ENCODE peak calls at places on chromosomes 1 and 21, in nine cellular contexts. Y is upper lobe of right lung, L is IMR-90, G is GM23248, T is neural progenitor cell, V is right atrium auricular region, C is right cardiac atrium, Q is psoas muscle, I is endothelial cell of umbilical vein. O is an unnamed sample.

GRCh38 chr1:42962641-42963377 is 4.1 kb upstream of the SLC2A1 start:
- DNase-seq in Y (no peak), L (peak; percentile 73), G (peak; percentile 67), T (peak; percentile 84), V (no peak), C (peak; percentile 70), Q (no peak), I (no peak), O (no peak)

GRCh38 chr1:35935436-35935835 is 4.5 kb downstream of the AGO3 start:
- DNase-seq in Y (no peak), L (peak; percentile 78), G (peak; percentile 12), T (no peak), V (no peak), C (no peak), Q (no peak), I (peak; percentile 71), O (peak; percentile 91)

GRCh38 chr1:58763214-58763613 is 20.6 kb downstream of the JUN start:
- DNase-seq in Y (no peak), L (peak; percentile 87), G (peak; percentile 68), T (no peak), V (no peak), C (no peak), Q (no peak), I (peak; percentile 83), O (peak; percentile 44)

GRCh38 chr1:42676534-42677087 is 5.6 kb upstream of the YBX1 start:
- DNase-seq in Y (no peak), L (no peak), G (no peak), T (no peak), V (no peak), C (peak; percentile 56), Q (no peak), I (no peak), O (no peak)

GRCh38 chr1:248881261-248881660 is 22.4 kb upstream of the ZNF692 start:
- DNase-seq in Y (no peak), L (no peak), G (no peak), T (no peak), V (no peak), C (no peak), Q (no peak), I (no peak), O (no peak)

GRCh38 chr1:204459706-204460105 is 34.9 kb downstream of the PIK3C2B start:
- DNase-seq in Y (no peak), L (no peak), G (no peak), T (no peak), V (no peak), C (no peak), Q (no peak), I (no peak), O (no peak)

GRCh38 chr1:234427950-234428646 is 50.9 kb downstream of the TARBP1 start:
- DNase-seq in Y (no peak), L (no peak), G (no peak), T (no peak), V (no peak), C (no peak), Q (no peak), I (peak; percentile 31), O (no peak)

GRCh38 chr1:67683736-67684525 is 1.1 kb upstream of the GADD45A start:
- DNase-seq in Y (no peak), L (peak; percentile 79), G (peak; percentile 76), T (no peak), V (no peak), C (peak; percentile 35), Q (no peak), I (peak; percentile 69), O (peak; percentile 54)

GRCh38 chr21:44709426-44710293 is 1.7 kb downstream of the TSPEAR start:
- DNase-seq in Y (peak; percentile 70), L (peak; percentile 0), G (peak; percentile 22), T (peak; percentile 57), V (no peak), C (peak; percentile 57), Q (no peak), I (no peak), O (peak; percentile 7)

GRCh38 chr21:44711327-44712202 is at the start of gene TSPEAR:
- DNase-seq in Y (peak; percentile 64), L (no peak), G (no peak), T (peak; percentile 49), V (no peak), C (peak; percentile 12), Q (no peak), I (no peak), O (no peak)

GRCh38 chr21:44710756-44711326 is 531 bp downstream of the TSPEAR start:
- DNase-seq in Y (peak; percentile 65), L (no peak), G (no peak), T (peak; percentile 30), V (no peak), C (peak; percentile 22), Q (no peak), I (no peak), O (no peak)

GRCh38 chr21:44708866-44709425 is 2.4 kb downstream of the TSPEAR start:
- DNase-seq in Y (peak; percentile 53), L (no peak), G (no peak), T (no peak), V (no peak), C (no peak), Q (no peak), I (no peak), O (no peak)

DNA sequence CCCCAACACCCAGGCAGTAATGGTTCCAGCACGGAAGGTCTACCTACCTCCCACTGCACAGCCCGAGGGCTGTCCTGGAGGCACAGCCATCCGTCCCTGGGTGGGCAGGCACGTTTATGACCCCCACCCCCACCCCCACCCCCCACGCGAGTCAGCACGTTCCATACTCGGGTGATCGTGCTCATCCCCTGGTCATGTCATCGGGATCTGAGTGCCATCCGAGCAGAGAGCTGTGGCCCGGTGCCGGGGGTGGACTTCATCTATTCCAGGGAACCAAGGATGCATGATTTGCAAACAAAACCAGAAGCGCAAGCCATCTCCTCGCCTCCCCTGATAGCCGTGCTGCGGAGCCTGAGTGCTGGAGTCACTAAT is 1.1 kb downstream of the TSPEAR start:
- DNase-seq in Y (peak; percentile 52), L (no peak), G (no peak), T (peak; percentile 52), V (no peak), C (no peak), Q (no peak), I (no peak), O (no peak)
- H3K27me3 ChIP-seq in Y (peaks cover 73% of the 10 kb centered on the region), L (peaks cover 82% of the 10 kb centered on the region), G (peaks cover 80% of the 10 kb centered on the region), T (peaks cover 97% of the 10 kb centered on the region), V (peaks cover 59% of the 10 kb centered on the region), C (no peaks in the 10 kb centered on the region), Q (peaks cover 53% of the 10 kb centered on the region), I (peaks cover 83% of the 10 kb centered on the region), O (peaks cover 74% of the 10 kb centered on the region)

DNA sequence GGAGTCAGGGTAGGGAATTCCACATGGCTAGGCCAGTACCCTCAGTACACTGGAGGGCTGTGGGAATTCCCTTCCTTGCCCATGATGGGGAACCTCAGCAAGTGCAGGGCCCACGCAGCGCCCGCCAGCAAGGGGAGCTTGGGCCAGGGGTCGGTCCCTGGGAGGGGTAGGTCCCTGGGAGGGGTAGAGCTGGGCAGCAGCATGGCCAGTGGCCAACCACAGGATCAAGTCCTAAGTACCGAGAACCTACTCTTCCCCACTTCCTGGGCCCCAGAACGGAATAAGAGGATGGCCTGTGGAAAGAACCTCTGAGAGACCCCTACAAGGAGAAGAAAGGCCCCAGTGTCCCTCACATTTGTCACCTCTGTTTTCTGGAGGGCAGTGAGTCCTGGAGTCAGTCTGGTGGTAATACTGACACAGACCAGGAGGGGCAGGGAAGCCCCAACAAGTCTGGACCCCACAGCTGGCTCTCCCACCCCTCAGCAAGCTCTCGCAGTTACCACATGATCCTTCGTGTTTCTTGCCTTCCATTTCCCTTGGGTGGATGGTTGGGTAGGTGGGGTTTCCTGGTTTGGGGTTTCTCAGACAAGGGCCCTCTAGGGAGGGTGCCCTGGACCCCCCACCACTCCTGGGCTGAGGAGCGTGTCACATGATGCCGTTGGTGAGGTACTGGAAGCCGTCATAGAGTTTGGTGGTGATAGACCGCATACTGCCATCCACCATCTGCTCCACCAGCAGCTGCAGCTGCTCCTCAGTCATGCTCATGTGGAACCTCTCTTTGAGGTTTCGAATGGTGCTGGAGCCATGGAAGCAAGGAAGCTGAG is 10.3 kb downstream of the ZNF687 start:
- DNase-seq in Y (no peak), L (no peak), G (no peak), T (no peak), V (no peak), C (no peak), Q (no peak), I (no peak), O (no peak)
- H3K4me1 ChIP-seq in Y (no peaks in the 10 kb centered on the region), L (no peaks in the 10 kb centered on the region), G (no peaks in the 10 kb centered on the region), T (peaks cover 27% of the 10 kb centered on the region), V (no peaks in the 10 kb centered on the region), C (no peaks in the 10 kb centered on the region), Q (no peaks in the 10 kb centered on the region), I (no peaks in the 10 kb centered on the region), O (no peaks in the 10 kb centered on the region)

GRCh38 chr21:30561957-30562356 is 843 bp upstream of the KRTAP19-7 start:
- DNase-seq in Y (no peak), L (no peak), G (no peak), T (no peak), V (no peak), C (no peak), Q (no peak), I (no peak), O (no peak)

GRCh38 chr21:30563072-30563471 is 2.0 kb upstream of the KRTAP19-7 start:
- DNase-seq in Y (no peak), L (no peak), G (no peak), T (no peak), V (no peak), C (no peak), Q (no peak), I (no peak), O (no peak)

GRCh38 chr21:30567617-30568016 is 6.5 kb upstream of the KRTAP19-7 start:
- DNase-seq in Y (no peak), L (no peak), G (no peak), T (no peak), V (no peak), C (no peak), Q (no peak), I (no peak), O (no peak)

GRCh38 chr21:30561264-30561895 is at the start of gene KRTAP19-7:
- DNase-seq in Y (no peak), L (no peak), G (no peak), T (no peak), V (no peak), C (no peak), Q (no peak), I (no peak), O (no peak)

DNA sequence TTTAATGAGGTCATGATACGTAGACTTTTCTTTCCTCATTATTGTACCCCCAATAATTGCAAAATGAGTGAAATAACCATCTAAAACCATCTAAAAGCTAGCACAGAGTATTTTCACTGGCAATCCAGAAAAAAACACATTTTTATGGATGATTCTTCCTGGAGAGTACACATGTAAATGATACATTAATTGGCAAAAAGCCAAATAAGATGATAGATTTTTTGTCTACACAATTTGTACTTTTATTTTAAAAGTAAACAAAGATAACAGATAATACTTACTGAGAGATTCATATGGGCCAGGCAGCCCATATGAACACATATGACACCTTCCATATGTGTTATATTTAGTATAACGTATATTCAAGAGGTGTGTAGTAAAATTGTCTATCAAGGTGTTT is 2.5 kb upstream of the KRTAP19-7 start:
- DNase-seq in Y (no peak), L (no peak), G (no peak), T (no peak), V (no peak), C (no peak), Q (no peak), I (no peak), O (no peak)
- H3K27me3 ChIP-seq in Y (no peaks in the 10 kb centered on the region), L (no peaks in the 10 kb centered on the region), G (no peaks in the 10 kb centered on the region), T (no peaks in the 10 kb centered on the region), V (no peaks in the 10 kb centered on the region), C (no peaks in the 10 kb centered on the region), Q (no peaks in the 10 kb centered on the region), I (no peaks in the 10 kb centered on the region), O (no peaks in the 10 kb centered on the region)

GRCh38 chr21:35578350-35578782 is 482.0 kb downstream of the SETD4 start:
- DNase-seq in Y (no peak), L (peak; percentile 93), G (peak; percentile 95), T (no peak), V (no peak), C (no peak), Q (no peak), I (no peak), O (peak; percentile 83)

GRCh38 chr21:35583566-35584216 is 476.6 kb downstream of the SETD4 start:
- DNase-seq in Y (no peak), L (no peak), G (no peak), T (no peak), V (no peak), C (no peak), Q (no peak), I (no peak), O (no peak)

GRCh38 chr21:35581640-35582039 is 478.7 kb downstream of the SETD4 start:
- DNase-seq in Y (no peak), L (no peak), G (no peak), T (no peak), V (no peak), C (no peak), Q (no peak), I (no peak), O (no peak)

GRCh38 chr21:35578831-35579470 is 481.4 kb downstream of the SETD4 start:
- DNase-seq in Y (no peak), L (peak; percentile 66), G (peak; percentile 73), T (no peak), V (no peak), C (no peak), Q (no peak), I (no peak), O (no peak)

DNA sequence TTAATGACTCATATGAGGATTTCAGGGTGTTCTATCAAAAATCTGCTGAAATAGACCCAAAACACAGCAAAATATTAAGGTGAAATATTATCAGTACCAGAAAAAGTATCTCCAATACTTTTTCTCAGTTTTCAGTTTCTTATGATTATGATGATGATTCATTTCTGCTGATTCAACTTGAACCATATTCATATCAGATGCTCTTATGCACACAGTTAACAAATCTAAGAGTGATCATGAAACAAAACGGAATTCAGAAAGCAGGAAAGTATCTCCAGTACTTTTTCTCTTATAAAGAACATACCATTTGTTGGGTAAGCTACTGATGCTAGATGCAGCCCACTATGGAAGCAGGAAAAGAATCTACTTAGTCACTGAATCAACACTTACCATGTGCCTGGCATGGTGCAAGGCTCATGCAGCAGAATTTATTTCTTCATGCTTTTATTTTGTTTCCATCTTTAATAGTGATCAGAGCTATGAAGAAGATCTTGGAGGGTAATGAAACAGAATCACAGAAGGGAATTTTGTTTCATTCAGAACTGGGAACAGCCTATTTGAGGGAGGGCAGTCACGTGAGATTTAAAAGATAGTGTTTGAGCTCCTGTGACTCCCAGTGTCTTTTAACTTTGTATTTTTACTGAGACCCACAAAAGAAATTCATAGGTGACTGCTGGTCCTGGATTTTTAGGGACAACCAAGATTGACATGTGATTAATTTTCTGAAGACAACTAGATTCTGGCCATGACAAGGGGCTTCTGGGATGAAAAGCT is 480.6 kb downstream of the SETD4 start:
- DNase-seq in Y (no peak), L (peak; percentile 44), G (peak; percentile 16), T (no peak), V (no peak), C (no peak), Q (no peak), I (no peak), O (no peak)
- H3K4me1 ChIP-seq in Y (peaks cover 4% of the 10 kb centered on the region), L (peaks cover 21% of the 10 kb centered on the region), G (peaks cover 39% of the 10 kb centered on the region), T (no peaks in the 10 kb centered on the region), V (no peaks in the 10 kb centered on the region), C (no peaks in the 10 kb centered on the region), Q (no peaks in the 10 kb centered on the region), I (no peaks in the 10 kb centered on the region), O (peaks cover 45% of the 10 kb centered on the region)

O was measured in adipocyte.